ENCODE peak calls at places on chromosomes 7 and 10, in eight cellular contexts. S is breast epithelium, N is retinal pigment epithelial cell, A is nephron progenitor cell, G is adrenal gland, U is bronchial epithelial cell, B is cardiac fibroblast, M is choroid plexus epithelial cell. W is an unnamed sample.

GRCh38 chr7:25636871-25637283 is 408.6 kb upstream of the NPVF start:
- DNase-seq in S (no peak), N (no peak), A (no peak), G (no peak), U (no peak), B (no peak), M (peak), W (no peak)

GRCh38 chr7:155383756-155384491 is 74.0 kb upstream of the EN2 start:
- DNase-seq in S (no peak), N (no peak), A (no peak), G (no peak), U (no peak), B (no peak), M (no peak), W (no peak)

GRCh38 chr7:116674508-116675173 is 2.6 kb downstream of the MET start:
- DNase-seq in S (no peak), N (no peak), A (no peak), G (no peak), U (peak), B (peak), M (no peak), W (no peak)

GRCh38 chr7:103480771-103481170 is 34.8 kb upstream of the SLC26A5 start:
- DNase-seq in S (no peak), N (no peak), A (no peak), G (no peak), U (no peak), B (no peak), M (no peak), W (no peak)

GRCh38 chr7:143519411-143520131 is 41.9 kb downstream of the TAS2R41 start:
- DNase-seq in S (no peak), N (peak), A (no peak), G (no peak), U (peak), B (peak), M (peak), W (no peak)

GRCh38 chr10:8776926-8777625 is 722.6 kb downstream of the GATA3 start:
- DNase-seq in S (no peak), N (no peak), A (no peak), G (no peak), U (peak), B (no peak), M (no peak), W (no peak)

GRCh38 chr10:131174651-131175540 is 136.6 kb downstream of the TCERG1L start:
- DNase-seq in S (no peak), N (no peak), A (no peak), G (no peak), U (no peak), B (no peak), M (no peak), W (no peak)

GRCh38 chr7:17520941-17521340 is 222.5 kb downstream of the AHR start:
- DNase-seq in S (no peak), N (no peak), A (no peak), G (no peak), U (no peak), B (peak), M (peak), W (no peak)

GRCh38 chr7:155533827-155534690 is 12.3 kb downstream of the CNPY1 start:
- DNase-seq in S (no peak), N (no peak), A (peak), G (no peak), U (no peak), B (peak), M (peak), W (peak)

GRCh38 chr7:92837214-92837749 is 909 bp upstream of the CDK6 start:
- DNase-seq in S (no peak), N (no peak), A (no peak), G (no peak), U (no peak), B (peak), M (peak), W (no peak)

GRCh38 chr10:114605155-114605797 is 52.8 kb downstream of the ABLIM1 start:
- DNase-seq in S (no peak), N (no peak), A (no peak), G (no peak), U (peak), B (no peak), M (peak), W (no peak)

GRCh38 chr10:113788604-113789083 is 37.2 kb downstream of the PLEKHS1 start:
- DNase-seq in S (peak), N (peak), A (no peak), G (peak), U (peak), B (peak), M (peak), W (no peak)

GRCh38 chr7:108211382-108212201 is 81.4 kb upstream of the LAMB4 start:
- DNase-seq in S (no peak), N (no peak), A (no peak), G (peak), U (peak), B (peak), M (peak), W (no peak)

GRCh38 chr7:636396-636795 is 90.1 kb upstream of the DNAAF5 start:
- DNase-seq in S (no peak), N (no peak), A (no peak), G (peak), U (no peak), B (peak), M (peak), W (no peak)

GRCh38 chr7:26777383-26777782 is 87.0 kb downstream of the SKAP2 start:
- DNase-seq in S (no peak), N (no peak), A (no peak), G (no peak), U (no peak), B (no peak), M (no peak), W (no peak)

GRCh38 chr10:128643658-128644057 is 517.4 kb upstream of the MKI67 start:
- DNase-seq in S (no peak), N (no peak), A (no peak), G (no peak), U (peak), B (no peak), M (no peak), W (no peak)

GRCh38 chr10:28120043-28120749 is 121.3 kb upstream of the ODAD2 start:
- DNase-seq in S (peak), N (peak), A (no peak), G (peak), U (no peak), B (no peak), M (peak), W (no peak)

GRCh38 chr10:33041783-33042437 is 83.9 kb upstream of the ITGB1 start:
- DNase-seq in S (no peak), N (no peak), A (no peak), G (no peak), U (no peak), B (no peak), M (no peak), W (no peak)

GRCh38 chr7:43758861-43759683 is 592 bp downstream of the BLVRA start:
- DNase-seq in S (peak), N (no peak), A (peak), G (peak), U (no peak), B (peak), M (peak), W (no peak)

GRCh38 chr7:94696981-94697670 is 41.2 kb upstream of the SGCE start:
- DNase-seq in S (peak), N (peak), A (no peak), G (peak), U (peak), B (peak), M (peak), W (no peak)

GRCh38 chr7:100803398-100804161 is 23.7 kb downstream of the EPHB4 start:
- DNase-seq in S (peak), N (no peak), A (peak), G (peak), U (peak), B (peak), M (peak), W (peak)

DNA sequence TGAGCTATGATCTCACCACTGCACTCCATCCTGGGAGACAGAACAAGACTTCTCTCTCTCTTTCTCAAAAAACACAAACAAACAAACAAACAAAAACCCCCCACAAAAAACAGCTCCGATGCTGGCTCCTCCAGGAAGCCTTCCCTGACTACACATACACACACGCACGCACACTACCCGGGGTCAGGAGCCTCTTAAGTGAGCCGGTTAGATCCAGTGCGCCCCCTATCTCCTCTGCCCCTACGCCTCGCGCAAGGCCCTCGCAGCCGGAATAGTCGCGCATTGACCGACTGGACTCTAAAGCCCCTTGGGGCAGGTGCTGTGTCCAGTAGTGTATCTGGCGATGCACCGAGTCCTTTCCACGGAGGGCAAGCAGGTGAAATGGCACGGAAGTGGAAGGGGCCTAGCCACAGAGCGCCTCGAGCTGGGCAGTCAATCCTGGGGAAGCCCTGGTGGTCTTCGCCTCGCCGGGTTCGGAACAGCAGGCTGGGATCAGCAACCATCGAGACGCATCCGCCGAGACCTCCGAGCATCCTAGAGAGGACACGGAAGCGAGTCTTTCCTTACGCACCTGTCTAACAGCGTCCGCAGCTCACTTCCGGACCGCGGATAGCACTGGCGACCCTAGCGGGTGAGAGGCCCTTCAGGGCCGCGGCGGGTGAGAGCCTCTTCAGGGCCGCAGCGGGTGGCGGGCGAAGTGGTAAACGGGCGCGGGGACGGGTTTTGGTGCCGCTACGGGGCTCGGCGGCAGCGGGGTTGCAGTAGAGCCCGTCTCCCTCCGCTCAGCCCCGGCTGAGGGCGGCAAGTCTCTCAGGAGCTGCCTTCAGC is at the start of gene ZSCAN25:
- DNase-seq in S (peak), N (peak), A (peak), G (peak), U (peak), B (peak), M (peak), W (peak)
- TF ChIP-seq CTCF in S (no peak), N (peak), A (peak), G (no peak), U (peak), B (peak), M (peak), W (peak)

GRCh38 chr10:30897045-30897444 is 134.6 kb downstream of the ZNF438 start:
- DNase-seq in S (no peak), N (no peak), A (no peak), G (no peak), U (no peak), B (no peak), M (no peak), W (no peak)

GRCh38 chr10:30893208-30893607 is 138.5 kb downstream of the ZNF438 start:
- DNase-seq in S (no peak), N (no peak), A (no peak), G (no peak), U (no peak), B (peak), M (peak), W (no peak)

GRCh38 chr10:30897547-30897946 is 134.1 kb downstream of the ZNF438 start:
- DNase-seq in S (no peak), N (no peak), A (no peak), G (no peak), U (no peak), B (no peak), M (no peak), W (no peak)

GRCh38 chr10:30898964-30899363 is 132.7 kb downstream of the ZNF438 start:
- DNase-seq in S (no peak), N (no peak), A (no peak), G (no peak), U (no peak), B (no peak), M (no peak), W (no peak)

DNA sequence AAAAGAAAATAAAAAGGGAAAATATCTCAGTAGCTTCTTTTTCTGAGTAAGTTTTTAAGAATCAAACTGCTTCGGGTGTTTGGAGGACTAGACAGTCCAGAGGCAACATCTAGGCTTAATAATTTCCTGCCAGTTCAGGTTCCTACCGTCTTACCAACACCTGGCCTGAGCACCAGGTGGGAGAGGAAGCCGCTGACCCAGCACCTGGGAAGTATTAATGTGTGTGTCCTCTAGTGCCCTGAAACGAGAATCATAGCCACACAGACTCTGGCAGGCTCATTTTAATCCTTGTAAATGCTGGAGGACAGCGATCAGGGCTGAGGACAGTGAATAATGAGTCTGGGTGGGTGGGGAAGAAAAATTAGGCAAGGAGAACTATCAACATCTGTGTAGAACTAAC is 137.4 kb downstream of the ZNF438 start:
- DNase-seq in S (no peak), N (no peak), A (no peak), G (no peak), U (no peak), B (no peak), M (no peak), W (no peak)
- TF ChIP-seq CTCF in S (no peak), N (no peak), A (no peak), G (no peak), U (no peak), B (no peak), M (no peak), W (no peak)

GRCh38 chr7:102450242-102450641 is 14.4 kb downstream of the ALKBH4 start:
- DNase-seq in S (no peak), N (no peak), A (no peak), G (no peak), U (no peak), B (no peak), M (no peak), W (no peak)
- TF ChIP-seq CTCF in S (no peak), N (peak), A (no peak), G (no peak), U (peak), B (peak), M (peak), W (peak)

GRCh38 chr10:2137549-2138174 is 400.3 kb upstream of the ADARB2 start:
- DNase-seq in S (no peak), N (no peak), A (peak), G (no peak), U (peak), B (no peak), M (no peak), W (no peak)
- TF ChIP-seq CTCF in S (no peak), N (no peak), A (peak), G (no peak), U (peak), B (no peak), M (no peak), W (peak)

DNA sequence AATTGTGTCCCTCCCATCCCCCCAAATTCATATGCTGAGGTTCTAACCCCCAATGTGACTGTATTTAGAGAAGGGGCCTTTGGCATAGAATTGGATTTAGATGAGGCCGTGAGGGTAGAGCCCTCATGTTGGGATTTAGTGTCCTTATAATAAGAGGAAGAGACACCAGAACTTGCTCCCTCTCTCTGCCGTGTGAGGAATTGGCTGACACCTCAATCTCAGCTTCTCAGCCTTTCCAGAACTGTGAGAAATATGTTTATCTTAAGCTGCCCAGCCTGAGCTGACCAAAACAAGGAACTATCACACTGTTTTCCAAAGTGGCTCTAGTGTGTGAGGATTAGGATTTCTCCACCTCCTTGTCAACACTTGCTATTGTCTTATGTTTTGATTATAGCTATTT is 400.0 kb upstream of the FZD8 start:
- DNase-seq in S (no peak), N (no peak), A (no peak), G (no peak), U (no peak), B (no peak), M (no peak), W (no peak)
- TF ChIP-seq CTCF in S (no peak), N (no peak), A (no peak), G (no peak), U (no peak), B (peak), M (peak), W (no peak)